ENCODE peak calls at places on chromosomes 12 and 14, in five cellular contexts. C is fibroblast of mammary gland, Q is Calu3, I is tibial artery, L is fibroblast of pulmonary artery. K is an unnamed sample.

GRCh38 chr14:73795974-73796373 is 55.7 kb upstream of the PTGR2 start:
- DNase-seq in C (peak; percentile 54), Q (peak; percentile 82), I (no peak), L (no peak), K (no peak)

GRCh38 chr12:108399514-108399913 is 60.4 kb upstream of the CMKLR1 start:
- DNase-seq in C (peak; percentile 11), Q (no peak), I (peak; percentile 31), L (no peak), K (peak; percentile 61)

GRCh38 chr12:90216815-90217214 is 508.2 kb upstream of the ATP2B1 start:
- DNase-seq in C (peak; percentile 55), Q (peak; percentile 22), I (no peak), L (peak; percentile 37), K (no peak)

GRCh38 chr14:69519253-69519661 is 34.7 kb downstream of the PLEKHD1 start:
- DNase-seq in C (no peak), Q (no peak), I (no peak), L (no peak), K (no peak)

GRCh38 chr12:94676011-94676709 is 25.8 kb upstream of the TMCC3 start:
- DNase-seq in C (no peak), Q (no peak), I (peak; percentile 80), L (peak; percentile 42), K (peak; percentile 19)

GRCh38 chr12:51753980-51754675 is 94.4 kb downstream of the FIGNL2 start:
- DNase-seq in C (no peak), Q (no peak), I (no peak), L (no peak), K (no peak)

GRCh38 chr12:2009623-2010022 is 5.4 kb upstream of the DCP1B start:
- DNase-seq in C (no peak), Q (no peak), I (no peak), L (no peak), K (no peak)

GRCh38 chr12:18217981-18218380 is 43.3 kb upstream of the PIK3C2G start:
- DNase-seq in C (peak; percentile 56), Q (no peak), I (no peak), L (no peak), K (no peak)

GRCh38 chr12:25524381-25524780 is 28.7 kb downstream of the LMNTD1 start:
- DNase-seq in C (no peak), Q (no peak), I (no peak), L (no peak), K (no peak)

GRCh38 chr12:104672501-104673265 is 215.9 kb downstream of the CHST11 start:
- DNase-seq in C (peak; percentile 84), Q (peak; percentile 24), I (peak; percentile 74), L (peak; percentile 61), K (peak; percentile 48)

GRCh38 chr14:28767851-28768548 is 1.4 kb downstream of the FOXG1 start:
- DNase-seq in C (no peak), Q (no peak), I (no peak), L (no peak), K (no peak)

GRCh38 chr12:56551070-56551469 is 29.4 kb downstream of the RBMS2 start:
- DNase-seq in C (no peak), Q (no peak), I (no peak), L (no peak), K (no peak)

GRCh38 chr12:22625671-22626251 is 790 bp downstream of the ETNK1 start:
- DNase-seq in C (peak; percentile 49), Q (peak; percentile 43), I (peak; percentile 23), L (peak; percentile 39), K (peak; percentile 14)

GRCh38 chr12:68406134-68406576 is 74.0 kb upstream of the MDM1 start:
- DNase-seq in C (peak; percentile 89), Q (peak; percentile 60), I (peak; percentile 91), L (peak; percentile 99), K (peak; percentile 94)

GRCh38 chr12:29611906-29612305 is 114.4 kb upstream of the OVCH1 start:
- DNase-seq in C (peak; percentile 93), Q (no peak), I (no peak), L (peak; percentile 84), K (no peak)

GRCh38 chr14:102917469-102918211 is 4.8 kb upstream of the AMN start:
- DNase-seq in C (peak; percentile 32), Q (peak; percentile 32), I (peak; percentile 65), L (peak; percentile 49), K (peak; percentile 50)

GRCh38 chr14:54177861-54178591 is 218.8 kb upstream of the CDKN3 start:
- DNase-seq in C (no peak), Q (no peak), I (no peak), L (no peak), K (no peak)

GRCh38 chr12:29781176-29781575 is 2.6 kb downstream of the TMTC1 start:
- DNase-seq in C (no peak), Q (no peak), I (no peak), L (no peak), K (no peak)

GRCh38 chr14:25394356-25394755 is 344.4 kb upstream of the STXBP6 start:
- DNase-seq in C (peak; percentile 49), Q (no peak), I (no peak), L (no peak), K (no peak)

GRCh38 chr12:26769611-26770010 is 63.4 kb downstream of the ITPR2 start:
- DNase-seq in C (no peak), Q (no peak), I (no peak), L (no peak), K (no peak)

GRCh38 chr12:76706099-76706498 is 57.8 kb upstream of the ZDHHC17 start:
- DNase-seq in C (peak; percentile 14), Q (no peak), I (no peak), L (peak; percentile 35), K (no peak)

GRCh38 chr14:94139421-94139820 is 10.0 kb upstream of the IFI27L2 start:
- DNase-seq in C (no peak), Q (no peak), I (no peak), L (no peak), K (no peak)

GRCh38 chr12:16586350-16587109 is 19.4 kb downstream of the LMO3 start:
- DNase-seq in C (peak; percentile 63), Q (no peak), I (peak; percentile 65), L (peak; percentile 98), K (no peak)

GRCh38 chr14:80906336-80906735 is 35.2 kb downstream of the CEP128 start:
- DNase-seq in C (no peak), Q (no peak), I (no peak), L (no peak), K (no peak)

GRCh38 chr12:32418903-32419519 is 19.7 kb downstream of the FGD4 start:
- DNase-seq in C (no peak), Q (no peak), I (no peak), L (no peak), K (no peak)

GRCh38 chr14:98133806-98134205 is 1138.2 kb downstream of the BCL11B start:
- DNase-seq in C (peak; percentile 4), Q (no peak), I (no peak), L (no peak), K (no peak)

GRCh38 chr12:108502922-108503321 is 12.2 kb upstream of the FICD start:
- DNase-seq in C (no peak), Q (no peak), I (no peak), L (no peak), K (no peak)

GRCh38 chr14:20714593-20715250 is 26.2 kb downstream of the ANG start:
- DNase-seq in C (peak; percentile 81), Q (peak; percentile 88), I (peak; percentile 90), L (peak; percentile 84), K (peak; percentile 77)

GRCh38 chr14:57833304-57833703 is 32.6 kb downstream of the SLC35F4 start:
- DNase-seq in C (peak; percentile 99), Q (peak; percentile 20), I (peak; percentile 64), L (peak; percentile 85), K (no peak)

GRCh38 chr12:9344540-9344939 is 136.3 kb upstream of the PZP start:
- DNase-seq in C (peak; percentile 45), Q (no peak), I (no peak), L (peak; percentile 23), K (no peak)

GRCh38 chr12:64083285-64084210 is 138.5 kb downstream of the KICS2 start:
- DNase-seq in C (peak; percentile 96), Q (no peak), I (peak; percentile 87), L (peak; percentile 95), K (peak; percentile 71)

DNA sequence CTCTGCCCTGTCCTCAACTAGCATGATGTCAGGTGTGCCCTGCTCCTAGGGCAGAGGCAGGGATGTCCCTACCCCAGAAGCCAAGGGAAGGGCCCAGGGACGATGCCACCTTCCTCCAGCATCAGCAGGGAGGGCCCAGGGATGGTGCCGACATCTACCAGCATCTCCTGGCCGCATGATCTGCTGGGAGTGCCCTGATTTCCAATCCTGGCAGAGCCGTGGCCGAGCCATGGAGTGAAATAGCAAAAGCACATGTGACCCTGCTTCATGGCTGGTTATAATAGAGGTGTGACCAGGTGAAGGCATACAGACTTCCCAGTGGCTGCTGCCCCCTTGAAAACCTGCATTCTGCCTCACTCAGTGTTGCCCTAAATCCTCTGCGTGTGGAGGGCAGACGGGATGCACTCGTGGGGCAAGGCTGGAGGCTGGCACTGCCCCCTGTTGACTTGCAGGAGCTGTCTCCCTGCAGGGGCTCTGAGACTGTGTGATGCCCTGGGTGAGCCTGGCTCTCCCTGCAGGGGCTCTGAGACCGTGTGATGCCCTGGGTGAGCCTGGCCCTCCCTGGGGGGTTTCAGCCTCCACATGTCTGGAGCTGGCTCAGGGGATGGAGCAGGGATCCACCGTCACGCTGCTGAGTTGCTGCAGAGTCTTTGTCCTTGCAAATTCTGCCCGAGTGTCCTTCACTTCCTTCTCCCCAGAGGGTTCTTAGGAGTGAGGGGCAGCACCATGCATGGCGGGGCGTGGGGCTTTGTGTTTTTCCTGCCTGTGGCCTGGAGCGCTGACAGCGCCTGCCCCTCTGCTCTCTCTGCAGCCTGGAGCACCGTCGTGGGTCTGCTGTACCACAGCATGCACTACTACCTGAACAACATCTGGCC is 51.7 kb downstream of the ADGRD1 start:
- DNase-seq in C (no peak), Q (no peak), I (no peak), L (no peak), K (no peak)
- TF ChIP-seq CTCF in C (no peak), Q (no peak), I (no peak), L (no peak), K (no peak)

DNA sequence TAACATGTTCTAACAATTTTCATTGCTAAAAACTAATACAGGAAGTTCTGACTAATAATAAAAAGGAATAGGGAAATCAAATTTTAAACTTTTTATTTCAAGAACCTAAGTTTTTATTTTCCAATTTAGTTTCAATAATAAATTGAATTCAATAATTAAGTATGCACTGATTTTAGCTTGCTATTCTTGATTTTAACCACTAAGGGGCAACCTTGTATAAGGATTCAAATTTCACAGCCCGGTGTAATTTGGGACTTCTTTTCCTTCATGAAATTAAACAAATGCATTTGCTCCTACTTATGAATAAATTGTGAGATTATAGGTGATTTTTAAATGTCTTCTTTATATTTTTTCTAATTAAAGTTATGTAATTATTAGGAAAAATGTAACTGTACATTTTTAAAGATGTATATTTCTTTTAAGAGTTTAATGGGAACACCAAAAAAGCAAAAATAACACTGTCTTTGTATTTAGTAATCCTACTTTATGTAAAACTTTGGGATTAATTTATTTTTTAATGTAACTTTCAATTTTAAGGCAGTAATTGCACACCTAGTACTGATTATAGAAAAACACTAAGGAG is 241.4 kb upstream of the PDZRN4 start:
- DNase-seq in C (peak; percentile 52), Q (no peak), I (no peak), L (peak; percentile 57), K (no peak)
- TF ChIP-seq CTCF in C (peak; percentile 56), Q (peak; percentile 17), I (peak; percentile 69), L (peak; percentile 56), K (peak; percentile 67)

GRCh38 chr14:95998656-95999055 is 40.5 kb upstream of the C14orf132 start:
- DNase-seq in C (peak; percentile 52), Q (no peak), I (no peak), L (peak; percentile 57), K (no peak)
- TF ChIP-seq CTCF in C (peak; percentile 49), Q (no peak), I (peak; percentile 62), L (peak; percentile 44), K (peak; percentile 47)

DNA sequence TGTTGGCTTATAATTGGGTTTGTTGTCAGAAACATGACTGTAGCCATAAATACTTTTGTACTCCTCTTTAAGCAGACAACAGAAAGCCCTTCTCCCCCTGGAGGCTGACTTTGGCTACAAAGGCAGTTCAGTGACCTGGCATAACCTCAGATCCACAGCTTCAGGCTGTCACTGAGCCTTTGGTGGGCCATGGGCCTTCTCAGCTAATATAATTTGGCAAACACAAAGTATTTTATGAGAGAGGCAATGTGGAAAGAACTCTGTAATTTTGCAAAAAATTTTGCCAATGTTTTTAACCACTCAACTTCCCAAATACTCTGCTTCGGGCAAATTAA is 15.5 kb upstream of the MGP start:
- DNase-seq in C (no peak), Q (no peak), I (no peak), L (no peak), K (peak; percentile 35)
- TF ChIP-seq CTCF in C (no peak), Q (no peak), I (no peak), L (no peak), K (peak; percentile 50)

K was measured in left ventricle myocardium inferior.